ENCODE peak calls at places on chromosome 21, in six cellular contexts. One of them, this sample, is unnamed.

GRCh38 chr21:38142226-38142625 is 114.6 kb upstream of the KCNJ15 start:
- DNase-seq in breast epithelium: no peak
- DNase-seq in transverse colon: no peak
- DNase-seq in suprapubic skin: no peak
- DNase-seq in upper lobe of left lung: no peak
- DNase-seq in spleen: no peak
- DNase-seq in this sample: no peak

GRCh38 chr21:31255036-31255435 is 89.0 kb downstream of the TIAM1 start:
- DNase-seq in suprapubic skin: no peak
- DNase-seq in upper lobe of left lung: no peak
- DNase-seq in breast epithelium: no peak
- DNase-seq in transverse colon: no peak
- DNase-seq in spleen: no peak
- DNase-seq in this sample: no peak

GRCh38 chr21:34020005-34020847 is 53.2 kb upstream of the MRPS6 start:
- DNase-seq in breast epithelium: no peak
- DNase-seq in suprapubic skin: no peak
- DNase-seq in spleen: no peak
- DNase-seq in upper lobe of left lung: no peak
- DNase-seq in transverse colon: no peak
- DNase-seq in this sample: no peak

GRCh38 chr21:22136770-22137169 is 1138.6 kb downstream of the NCAM2 start:
- DNase-seq in suprapubic skin: no peak
- DNase-seq in upper lobe of left lung: no peak
- DNase-seq in spleen: no peak
- DNase-seq in transverse colon: no peak
- DNase-seq in breast epithelium: no peak
- DNase-seq in this sample: no peak

GRCh38 chr21:30072496-30072895 is 94.1 kb downstream of the CLDN17 start:
- DNase-seq in spleen: no peak
- DNase-seq in transverse colon: peak
- DNase-seq in suprapubic skin: no peak
- DNase-seq in upper lobe of left lung: no peak
- DNase-seq in breast epithelium: no peak
- DNase-seq in this sample: no peak

GRCh38 chr21:29211205-29211604 is 80.8 kb downstream of the MAP3K7CL start:
- DNase-seq in breast epithelium: no peak
- DNase-seq in suprapubic skin: no peak
- DNase-seq in transverse colon: no peak
- DNase-seq in spleen: no peak
- DNase-seq in upper lobe of left lung: no peak
- DNase-seq in this sample: no peak

GRCh38 chr21:31557956-31558838 is 101.3 kb upstream of the SOD1 start:
- DNase-seq in spleen: peak
- DNase-seq in upper lobe of left lung: peak
- DNase-seq in suprapubic skin: no peak
- DNase-seq in breast epithelium: no peak
- DNase-seq in transverse colon: peak
- DNase-seq in this sample: no peak

GRCh38 chr21:38261851-38262250 is 5.1 kb downstream of the KCNJ15 start:
- DNase-seq in upper lobe of left lung: no peak
- DNase-seq in spleen: no peak
- DNase-seq in breast epithelium: no peak
- DNase-seq in suprapubic skin: no peak
- DNase-seq in transverse colon: no peak
- DNase-seq in this sample: no peak

GRCh38 chr21:30340714-30341573 is 3.5 kb upstream of the KRTAP27-1 start:
- DNase-seq in suprapubic skin: no peak
- DNase-seq in spleen: no peak
- DNase-seq in breast epithelium: no peak
- DNase-seq in upper lobe of left lung: no peak
- DNase-seq in transverse colon: peak
- DNase-seq in this sample: no peak

GRCh38 chr21:43740497-43741156 is 21.7 kb downstream of the PDXK start:
- DNase-seq in breast epithelium: peak
- DNase-seq in suprapubic skin: no peak
- DNase-seq in spleen: no peak
- DNase-seq in transverse colon: peak
- DNase-seq in upper lobe of left lung: no peak
- DNase-seq in this sample: peak
- H3K27ac ChIP-seq in breast epithelium: peak
- H3K27ac ChIP-seq in suprapubic skin: peak
- H3K27ac ChIP-seq in spleen: no peak
- H3K27ac ChIP-seq in transverse colon: peak
- H3K27ac ChIP-seq in upper lobe of left lung: peak
- H3K27ac ChIP-seq in this sample: peak

DNA sequence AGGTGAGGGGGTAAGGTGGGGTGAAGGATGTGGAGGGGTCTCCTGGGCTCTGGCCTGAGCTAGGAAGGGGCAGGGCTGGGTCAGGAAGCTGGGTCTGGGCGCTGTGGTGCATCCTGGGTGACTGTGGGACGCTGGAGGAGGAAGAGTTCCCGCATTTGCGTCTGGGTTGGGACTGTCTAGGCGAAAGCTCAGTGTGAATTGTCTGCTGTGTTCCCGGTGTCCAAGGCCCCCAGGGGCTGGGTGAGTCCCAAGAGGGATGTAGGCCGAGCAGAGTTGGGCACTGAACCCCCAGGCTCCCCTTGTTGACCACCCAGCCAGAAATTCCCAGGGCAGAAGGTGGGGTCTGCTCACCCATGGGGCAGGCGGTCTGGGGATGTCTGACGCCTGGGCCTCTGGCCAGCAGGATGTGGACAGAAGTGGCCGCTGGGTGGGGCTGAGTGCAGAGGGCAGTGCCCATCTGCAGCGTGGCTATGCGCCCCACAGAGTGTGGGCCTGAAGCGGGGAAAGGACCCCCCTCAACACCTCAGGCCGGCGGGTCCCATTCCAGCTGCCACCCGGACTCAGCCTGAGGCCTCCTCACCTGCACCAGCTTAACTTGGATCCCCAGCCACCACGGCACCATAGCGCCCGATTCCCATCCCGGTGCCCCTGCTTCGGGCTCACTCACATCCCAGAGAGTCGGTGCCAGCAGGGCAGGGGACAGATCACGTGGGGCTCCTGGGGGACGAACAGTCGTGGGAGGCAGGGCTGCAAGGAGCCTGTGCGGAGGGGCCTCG is 36.9 kb upstream of the POFUT2 start:
- DNase-seq in spleen: peak
- DNase-seq in transverse colon: no peak
- DNase-seq in upper lobe of left lung: peak
- DNase-seq in breast epithelium: no peak
- DNase-seq in suprapubic skin: peak
- DNase-seq in this sample: peak
- TF ChIP-seq POLR2A in spleen: no peak
- TF ChIP-seq POLR2A in transverse colon: no peak
- TF ChIP-seq POLR2A in upper lobe of left lung: no peak
- TF ChIP-seq POLR2A in breast epithelium: no peak
- TF ChIP-seq POLR2A in suprapubic skin: no peak
- TF ChIP-seq POLR2A in this sample: no peak

GRCh38 chr21:42736646-42737350 is 83.4 kb downstream of the PDE9A start:
- DNase-seq in transverse colon: no peak
- DNase-seq in suprapubic skin: no peak
- DNase-seq in upper lobe of left lung: peak
- DNase-seq in breast epithelium: no peak
- DNase-seq in spleen: no peak
- DNase-seq in this sample: peak

GRCh38 chr21:42740405-42740909 is 87.0 kb downstream of the PDE9A start:
- DNase-seq in spleen: no peak
- DNase-seq in upper lobe of left lung: no peak
- DNase-seq in suprapubic skin: no peak
- DNase-seq in breast epithelium: no peak
- DNase-seq in transverse colon: no peak
- DNase-seq in this sample: no peak

GRCh38 chr21:42739061-42739931 is 85.9 kb downstream of the PDE9A start:
- DNase-seq in transverse colon: peak
- DNase-seq in suprapubic skin: peak
- DNase-seq in breast epithelium: no peak
- DNase-seq in upper lobe of left lung: peak
- DNase-seq in spleen: no peak
- DNase-seq in this sample: peak

GRCh38 chr21:42735944-42736343 is 82.5 kb downstream of the PDE9A start:
- DNase-seq in upper lobe of left lung: peak
- DNase-seq in spleen: no peak
- DNase-seq in breast epithelium: no peak
- DNase-seq in suprapubic skin: no peak
- DNase-seq in transverse colon: no peak
- DNase-seq in this sample: no peak

GRCh38 chr21:42737969-42738590 is 84.7 kb downstream of the PDE9A start:
- DNase-seq in spleen: peak
- DNase-seq in suprapubic skin: no peak
- DNase-seq in upper lobe of left lung: peak
- DNase-seq in transverse colon: peak
- DNase-seq in breast epithelium: peak
- DNase-seq in this sample: peak
- TF ChIP-seq POLR2AphosphoS5 in spleen: peak
- TF ChIP-seq POLR2AphosphoS5 in suprapubic skin: no peak
- TF ChIP-seq POLR2AphosphoS5 in upper lobe of left lung: peak
- TF ChIP-seq POLR2AphosphoS5 in transverse colon: peak
- TF ChIP-seq POLR2AphosphoS5 in breast epithelium: peak
- TF ChIP-seq POLR2AphosphoS5 in this sample: peak

DNA sequence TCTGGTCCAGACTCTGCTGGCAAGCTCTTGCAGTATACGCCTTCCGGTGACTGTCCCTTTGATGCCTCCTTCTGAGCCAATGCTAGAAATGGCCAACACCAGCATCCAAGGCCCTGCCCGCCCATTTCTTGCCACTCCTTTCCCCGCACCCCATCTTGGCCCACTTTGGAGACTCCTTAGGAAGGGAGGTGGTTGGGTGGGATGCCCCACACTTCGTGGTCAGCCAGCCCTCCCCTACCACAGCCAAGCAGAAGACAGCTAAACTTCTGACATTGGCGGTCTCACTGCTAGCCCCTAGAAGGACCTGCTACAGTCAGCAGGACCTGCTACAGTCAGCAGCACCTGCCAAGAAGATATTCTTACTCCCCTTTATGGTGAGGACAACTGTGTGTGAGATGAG is 73.5 kb upstream of the CLDN14 start:
- DNase-seq in transverse colon: no peak
- DNase-seq in upper lobe of left lung: no peak
- DNase-seq in breast epithelium: no peak
- DNase-seq in suprapubic skin: no peak
- DNase-seq in spleen: no peak
- DNase-seq in this sample: no peak
- H3K27ac ChIP-seq in transverse colon: no peak
- H3K27ac ChIP-seq in upper lobe of left lung: no peak
- H3K27ac ChIP-seq in breast epithelium: no peak
- H3K27ac ChIP-seq in suprapubic skin: no peak
- H3K27ac ChIP-seq in spleen: no peak
- H3K27ac ChIP-seq in this sample: no peak

GRCh38 chr21:39341249-39341923 is 7.5 kb downstream of the HMGN1 start:
- DNase-seq in transverse colon: no peak
- DNase-seq in spleen: no peak
- DNase-seq in suprapubic skin: no peak
- DNase-seq in upper lobe of left lung: no peak
- DNase-seq in breast epithelium: no peak
- DNase-seq in this sample: no peak
- TF ChIP-seq POLR2A in transverse colon: no peak
- TF ChIP-seq POLR2A in spleen: no peak
- TF ChIP-seq POLR2A in suprapubic skin: no peak
- TF ChIP-seq POLR2A in upper lobe of left lung: no peak
- TF ChIP-seq POLR2A in breast epithelium: no peak
- TF ChIP-seq POLR2A in this sample: no peak

DNA sequence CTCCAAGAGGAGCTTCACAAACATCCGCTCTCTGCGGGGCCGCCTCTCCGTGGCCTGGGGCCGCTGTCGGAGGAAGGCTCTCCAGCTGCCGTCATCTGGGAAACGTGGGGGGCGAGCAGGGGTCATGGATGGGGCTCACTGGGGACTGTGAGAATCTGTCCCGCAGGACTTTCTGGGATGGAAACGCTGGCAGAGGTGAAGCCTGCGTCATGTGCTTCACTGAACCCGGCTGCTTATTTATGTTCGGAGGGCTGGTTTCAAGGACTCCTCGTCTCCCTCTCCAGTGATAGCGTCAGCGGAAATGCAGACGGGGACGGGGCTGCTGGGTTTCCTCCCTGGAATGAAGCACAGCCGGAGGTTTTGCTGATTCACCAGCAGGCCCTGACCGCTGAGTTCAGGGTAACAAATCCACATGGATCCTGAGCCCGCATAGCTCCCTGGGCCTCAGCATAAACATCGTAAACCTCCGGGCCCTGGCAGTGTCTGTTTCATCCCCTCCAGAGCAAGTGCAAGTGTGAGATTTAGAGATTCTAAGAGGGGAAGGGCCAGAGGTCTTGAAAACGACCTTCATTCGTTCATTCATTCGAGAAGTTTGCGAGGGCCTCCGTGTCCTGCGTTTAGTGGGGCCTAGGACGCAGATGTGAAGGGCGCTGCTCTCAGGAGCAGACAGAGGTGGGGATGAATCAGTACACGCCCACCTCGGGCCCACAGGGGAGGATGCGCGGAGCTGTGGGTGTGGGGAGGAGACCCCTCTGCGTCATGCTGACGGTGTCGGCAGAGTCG is 7.0 kb upstream of the POFUT2 start:
- DNase-seq in upper lobe of left lung: peak
- DNase-seq in breast epithelium: peak
- DNase-seq in suprapubic skin: peak
- DNase-seq in transverse colon: peak
- DNase-seq in spleen: peak
- DNase-seq in this sample: peak
- TF ChIP-seq POLR2AphosphoS5 in upper lobe of left lung: peak
- TF ChIP-seq POLR2AphosphoS5 in breast epithelium: no peak
- TF ChIP-seq POLR2AphosphoS5 in suprapubic skin: no peak
- TF ChIP-seq POLR2AphosphoS5 in transverse colon: peak
- TF ChIP-seq POLR2AphosphoS5 in spleen: peak
- TF ChIP-seq POLR2AphosphoS5 in this sample: peak